ENCODE peak calls at places on chromosomes 1 and 21, in eight cellular contexts. Y is mammary epithelial cell, A is GM23248, Q is hepatocyte, B is fibroblast of lung, I is neuronal stem cell, V is neural progenitor cell, U is SK-N-SH. X is an unnamed sample.
A peak's percentile ranks its signal among the peaks of the same experiment; 100 is the strongest.

GRCh38 chr1:207308451-207309190 is 12.9 kb upstream of the CD55 start:
- DNase-seq in Y (no peak), A (no peak), Q (no peak), B (no peak), I (no peak), V (no peak), U (no peak), X (no peak)

GRCh38 chr1:147264158-147264768 is 21.8 kb downstream of the CHD1L start:
- DNase-seq in Y (peak; percentile 67), A (peak; percentile 93), Q (no peak), B (peak; percentile 70), I (no peak), V (no peak), U (no peak), X (no peak)

GRCh38 chr1:161117681-161118581 is at the start of the genes NIT1 and PFDN2:
- DNase-seq in Y (peak; percentile 85), A (peak; percentile 97), Q (peak; percentile 94), B (peak; percentile 84), I (peak; percentile 76), V (peak; percentile 94), U (peak; percentile 94), X (peak; percentile 82)

GRCh38 chr1:230138561-230139239 is 71.7 kb downstream of the GALNT2 start:
- DNase-seq in Y (no peak), A (no peak), Q (no peak), B (no peak), I (no peak), V (no peak), U (no peak), X (no peak)

GRCh38 chr1:173014145-173014544 is 36.6 kb downstream of the TNFSF18 start:
- DNase-seq in Y (no peak), A (no peak), Q (no peak), B (no peak), I (no peak), V (no peak), U (no peak), X (no peak)

GRCh38 chr1:78591971-78592370 is 28.3 kb upstream of the IFI44L start:
- DNase-seq in Y (no peak), A (peak; percentile 31), Q (no peak), B (no peak), I (no peak), V (no peak), U (no peak), X (no peak)

GRCh38 chr1:240058049-240058448 is 33.6 kb upstream of the FMN2 start:
- DNase-seq in Y (no peak), A (no peak), Q (no peak), B (no peak), I (no peak), V (no peak), U (no peak), X (no peak)

GRCh38 chr21:15301736-15302135 is 236.9 kb upstream of the NRIP1 start:
- DNase-seq in Y (peak; percentile 40), A (peak; percentile 48), Q (no peak), B (no peak), I (no peak), V (no peak), U (no peak), X (no peak)

GRCh38 chr1:203196371-203196770 is 9.9 kb upstream of the CHI3L1 start:
- DNase-seq in Y (no peak), A (peak; percentile 35), Q (no peak), B (no peak), I (no peak), V (no peak), U (no peak), X (no peak)

GRCh38 chr1:244096066-244096610 is 45.1 kb downstream of the ZBTB18 start:
- DNase-seq in Y (no peak), A (no peak), Q (no peak), B (no peak), I (no peak), V (no peak), U (no peak), X (no peak)

GRCh38 chr1:234611153-234611798 is 1.3 kb upstream of the IRF2BP2 start:
- DNase-seq in Y (peak; percentile 93), A (peak; percentile 89), Q (no peak), B (peak; percentile 91), I (peak; percentile 71), V (peak; percentile 92), U (peak; percentile 38), X (peak; percentile 78)

GRCh38 chr1:85484264-85484663 is 19.3 kb upstream of the DDAH1 start:
- DNase-seq in Y (no peak), A (no peak), Q (no peak), B (no peak), I (no peak), V (no peak), U (no peak), X (no peak)

GRCh38 chr1:151935154-151935553 is 25.8 kb upstream of the THEM4 start:
- DNase-seq in Y (no peak), A (no peak), Q (peak; percentile 39), B (no peak), I (no peak), V (no peak), U (no peak), X (no peak)

GRCh38 chr1:116415699-116416533 is 42.9 kb downstream of the ATP1A1 start:
- DNase-seq in Y (no peak), A (peak; percentile 12), Q (no peak), B (no peak), I (peak; percentile 29), V (peak; percentile 76), U (peak; percentile 60), X (peak; percentile 37)

GRCh38 chr21:36691539-36692124 is 7.3 kb upstream of the SIM2 start:
- DNase-seq in Y (no peak), A (no peak), Q (no peak), B (no peak), I (no peak), V (peak; percentile 43), U (no peak), X (no peak)

GRCh38 chr21:44399955-44400790 is 46.8 kb downstream of the TRPM2 start:
- DNase-seq in Y (no peak), A (no peak), Q (no peak), B (no peak), I (no peak), V (no peak), U (peak; percentile 26), X (no peak)

GRCh38 chr21:14991957-14992356 is 72.8 kb downstream of the NRIP1 start:
- DNase-seq in Y (peak; percentile 69), A (no peak), Q (no peak), B (no peak), I (no peak), V (no peak), U (no peak), X (no peak)

DNA sequence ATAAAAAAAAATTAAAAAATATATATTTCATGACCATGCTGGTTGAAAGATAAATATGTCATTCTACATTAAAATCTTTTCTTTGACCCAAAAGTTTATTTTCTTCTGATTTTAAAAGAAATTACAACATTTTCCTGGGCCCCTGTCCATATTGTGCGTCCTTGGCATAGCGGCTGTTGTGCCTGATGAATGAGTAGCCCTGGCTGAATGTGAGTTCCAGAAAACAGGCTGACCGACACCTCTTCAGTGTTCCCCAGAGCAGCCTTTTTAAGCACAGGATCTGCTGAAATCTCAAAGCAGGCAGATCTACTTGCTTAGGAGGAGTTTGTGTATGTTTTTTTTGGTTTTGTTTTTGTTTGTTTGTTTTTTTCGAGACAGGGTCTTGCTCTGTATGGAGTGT is 19.7 kb downstream of the KIAA1614 start:
- DNase-seq in Y (no peak), A (no peak), Q (no peak), B (no peak), I (no peak), V (no peak), U (no peak), X (no peak)
- H3K4me2 ChIP-seq in Y (no peak overlapping the region), A (no peak overlapping the region), Q (no peak overlapping the region), B (no peak overlapping the region), I (no peak overlapping the region), V (no peak overlapping the region), U (no peak overlapping the region), X (no peak overlapping the region)

DNA sequence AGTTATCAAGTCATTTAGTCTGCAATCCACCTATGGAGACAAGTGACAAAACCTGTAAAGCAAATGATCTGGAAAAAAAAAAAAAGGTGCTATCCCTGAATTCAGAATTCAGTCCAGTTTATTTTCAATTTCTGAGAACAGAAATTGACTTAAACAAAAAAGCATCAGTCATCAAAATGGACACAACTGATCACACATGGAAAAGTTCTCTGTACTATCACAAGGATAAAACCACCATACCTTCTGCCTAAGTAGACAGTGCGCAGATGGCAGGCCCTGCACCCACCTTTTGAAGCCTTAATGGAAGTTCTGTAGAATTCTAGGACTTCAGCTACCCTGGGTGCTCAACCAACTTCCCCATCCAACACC is 3.5 kb downstream of the PABPC4 start:
- DNase-seq in Y (no peak), A (no peak), Q (no peak), B (no peak), I (no peak), V (no peak), U (no peak), X (no peak)
- H3K36me3 ChIP-seq in Y (peaks cover 55% of the 10 kb centered on the region), A (peaks cover 54% of the 10 kb centered on the region), Q (peaks cover 10% of the 10 kb centered on the region), B (peaks cover 29% of the 10 kb centered on the region), I (peaks cover 76% of the 10 kb centered on the region), V (peaks cover 20% of the 10 kb centered on the region), U (peaks cover 64% of the 10 kb centered on the region), X (peaks cover 76% of the 10 kb centered on the region)

GRCh38 chr1:145959333-145959732 is 1.5 kb upstream of the LIX1L start:
- DNase-seq in Y (no peak), A (no peak), Q (no peak), B (no peak), I (no peak), V (no peak), U (no peak), X (no peak)
- H3K4me2 ChIP-seq in Y (no peak overlapping the region), A (no peak overlapping the region), Q (no peak overlapping the region), B (no peak overlapping the region), I (no peak overlapping the region), V (no peak overlapping the region), U (peak overlapping the region; percentile 95), X (peak overlapping the region; percentile 98)

GRCh38 chr1:36345353-36345752 is 21.9 kb upstream of the EVA1B start:
- DNase-seq in Y (no peak), A (no peak), Q (no peak), B (no peak), I (no peak), V (no peak), U (no peak), X (no peak)

GRCh38 chr1:36341626-36342320 is 18.3 kb upstream of the EVA1B start:
- DNase-seq in Y (no peak), A (no peak), Q (no peak), B (no peak), I (no peak), V (no peak), U (no peak), X (no peak)

GRCh38 chr1:36343651-36344394 is 20.4 kb upstream of the EVA1B start:
- DNase-seq in Y (no peak), A (peak; percentile 19), Q (no peak), B (no peak), I (no peak), V (no peak), U (no peak), X (no peak)

GRCh38 chr1:36344395-36344680 is 20.9 kb upstream of the EVA1B start:
- DNase-seq in Y (no peak), A (no peak), Q (no peak), B (no peak), I (no peak), V (no peak), U (no peak), X (no peak)

GRCh38 chr1:36342426-36343185 is 19.2 kb upstream of the EVA1B start:
- DNase-seq in Y (peak; percentile 77), A (peak; percentile 87), Q (peak; percentile 52), B (peak; percentile 67), I (no peak), V (peak; percentile 62), U (peak; percentile 77), X (peak; percentile 49)
- H3K36me3 ChIP-seq in Y (peaks cover 9% of the 10 kb centered on the region), A (peaks cover 3% of the 10 kb centered on the region), Q (no peaks in the 10 kb centered on the region), B (peaks cover 36% of the 10 kb centered on the region), I (peaks cover 66% of the 10 kb centered on the region), V (no peaks in the 10 kb centered on the region), U (peaks cover 40% of the 10 kb centered on the region), X (peaks cover 40% of the 10 kb centered on the region)